ENCODE peak calls at places on chromosome 15, in nine cellular contexts. M, K, Q, Z, S, T, A, W and Y are unnamed samples.

GRCh38 chr15:71595846-71596553 is 214.4 kb upstream of the NR2E3 start:
- DNase-seq in W (peak; percentile 21), Q (no peak), T (no peak), A (no peak), K (peak; percentile 26), S (peak; percentile 35), Z (no peak), M (no peak), Y (peak; percentile 60)

GRCh38 chr15:61196711-61197110 is 32.4 kb downstream of the RORA start:
- DNase-seq in K (no peak), Z (no peak), M (no peak), A (no peak), Q (no peak), T (no peak), S (no peak), W (no peak), Y (no peak)

GRCh38 chr15:68637755-68638405 is 59.1 kb downstream of the CORO2B start:
- DNase-seq in A (peak; percentile 36), Q (no peak), S (no peak), Z (peak; percentile 82), W (peak; percentile 48), M (no peak), T (no peak), K (no peak), Y (no peak)

GRCh38 chr15:26864664-26865191 is 2.1 kb upstream of the GABRA5 start:
- DNase-seq in K (peak; percentile 59), S (peak; percentile 45), Z (no peak), W (peak; percentile 36), T (peak; percentile 51), A (peak; percentile 12), Q (no peak), M (no peak), Y (peak; percentile 36)

GRCh38 chr15:62532367-62532766 is 367.3 kb upstream of the C2CD4B start:
- DNase-seq in M (no peak), W (no peak), S (no peak), A (no peak), T (no peak), Z (no peak), K (no peak), Q (no peak), Y (no peak)

GRCh38 chr15:57923311-57923710 is 142.2 kb downstream of the ALDH1A2 start:
- DNase-seq in T (no peak), M (no peak), Q (no peak), K (peak; percentile 15), A (no peak), W (no peak), Z (no peak), S (no peak), Y (peak; percentile 54)

GRCh38 chr15:44101944-44102343 is 93.1 kb downstream of the FRMD5 start:
- DNase-seq in Q (no peak), W (peak; percentile 52), K (peak; percentile 82), A (no peak), S (peak; percentile 71), Z (no peak), M (no peak), T (no peak), Y (peak; percentile 85)

GRCh38 chr15:72616491-72617210 is 37.8 kb upstream of the GOLGA6B start:
- DNase-seq in M (no peak), K (no peak), T (no peak), Z (no peak), Q (no peak), S (no peak), A (no peak), W (no peak), Y (no peak)

GRCh38 chr15:61700803-61701202 is 359.4 kb downstream of the VPS13C start:
- DNase-seq in T (no peak), Z (no peak), S (no peak), A (no peak), Q (no peak), M (no peak), K (no peak), W (no peak), Y (no peak)

GRCh38 chr15:31468911-31469800 is 142.5 kb downstream of the KLF13 start:
- DNase-seq in A (no peak), Q (no peak), K (no peak), S (no peak), M (no peak), W (no peak), Z (no peak), T (no peak), Y (no peak)

GRCh38 chr15:50627351-50628055 is 59.1 kb downstream of the TRPM7 start:
- DNase-seq in Z (no peak), T (no peak), K (peak; percentile 12), Q (no peak), A (no peak), M (no peak), W (peak; percentile 50), S (peak; percentile 56), Y (peak; percentile 78)

GRCh38 chr15:39548561-39548960 is 32.3 kb upstream of the THBS1 start:
- DNase-seq in Q (no peak), M (no peak), Z (no peak), K (no peak), A (no peak), W (no peak), S (no peak), T (no peak), Y (no peak)

GRCh38 chr15:64692166-64692565 is 83.2 kb downstream of the RBPMS2 start:
- DNase-seq in Z (no peak), S (no peak), T (no peak), W (no peak), Q (no peak), K (no peak), M (no peak), A (no peak), Y (no peak)

GRCh38 chr15:62607643-62608042 is 434.9 kb upstream of the TPM1 start:
- DNase-seq in W (peak; percentile 73), A (no peak), K (peak; percentile 60), T (no peak), S (peak; percentile 30), M (no peak), Z (no peak), Q (no peak), Y (peak; percentile 70)

GRCh38 chr15:98375513-98376360 is 272.6 kb upstream of the IGF1R start:
- DNase-seq in S (no peak), K (no peak), Z (no peak), M (no peak), W (no peak), A (no peak), T (no peak), Q (no peak), Y (no peak)